ENCODE peak calls at places on chromosome 21, in seven cellular contexts. A is OCI-LY7, R is heart right ventricle, F is astrocyte of the spinal cord, Q is fibroblast of pulmonary artery, M is body of pancreas, K is AG10803. Y is an unnamed sample.

GRCh38 chr21:17688912-17689874 is 76.5 kb upstream of the BTG3 start:
- DNase-seq in A (peak), R (peak), F (peak), Q (peak), M (peak), K (no peak), Y (peak)

GRCh38 chr21:26011292-26011940 is 159.2 kb downstream of the APP start:
- DNase-seq in A (no peak), R (no peak), F (no peak), Q (no peak), M (no peak), K (no peak), Y (no peak)

GRCh38 chr21:45973475-45974072 is 8.0 kb upstream of the COL6A1 start:
- DNase-seq in A (no peak), R (peak), F (peak), Q (peak), M (peak), K (peak), Y (peak)

GRCh38 chr21:45987121-45987711 is 5.6 kb downstream of the COL6A1 start:
- DNase-seq in A (no peak), R (peak), F (no peak), Q (no peak), M (peak), K (no peak), Y (no peak)

GRCh38 chr21:18529253-18529652 is 125.7 kb upstream of the TMPRSS15 start:
- DNase-seq in A (no peak), R (no peak), F (peak), Q (peak), M (no peak), K (peak), Y (no peak)

GRCh38 chr21:40179167-40179566 is 311.9 kb downstream of the PCP4 start:
- DNase-seq in A (no peak), R (no peak), F (no peak), Q (no peak), M (peak), K (no peak), Y (no peak)

GRCh38 chr21:45919593-45919992 is 62.0 kb upstream of the COL6A1 start:
- DNase-seq in A (no peak), R (no peak), F (no peak), Q (no peak), M (no peak), K (no peak), Y (no peak)

GRCh38 chr21:38121888-38122705 is 134.7 kb upstream of the KCNJ15 start:
- DNase-seq in A (no peak), R (no peak), F (no peak), Q (no peak), M (no peak), K (peak), Y (no peak)

GRCh38 chr21:45381865-45382697 is 22.9 kb upstream of the COL18A1 start:
- DNase-seq in A (no peak), R (no peak), F (no peak), Q (no peak), M (no peak), K (no peak), Y (no peak)

GRCh38 chr21:30340714-30341573 is 3.5 kb upstream of the KRTAP27-1 start:
- DNase-seq in A (peak), R (no peak), F (peak), Q (peak), M (peak), K (peak), Y (peak)

GRCh38 chr21:38434913-38435533 is 63.3 kb downstream of the ERG start:
- DNase-seq in A (no peak), R (no peak), F (peak), Q (peak), M (no peak), K (peak), Y (no peak)

GRCh38 chr21:44445413-44445812 is 9.9 kb upstream of the LRRC3 start:
- DNase-seq in A (no peak), R (no peak), F (no peak), Q (no peak), M (no peak), K (no peak), Y (no peak)

GRCh38 chr21:45994086-45994661 is 12.6 kb downstream of the COL6A1 start:
- DNase-seq in A (no peak), R (peak), F (no peak), Q (no peak), M (peak), K (no peak), Y (peak)

GRCh38 chr21:45128613-45129226 is 54.3 kb downstream of the ADARB1 start:
- DNase-seq in A (peak), R (peak), F (peak), Q (peak), M (peak), K (peak), Y (peak)

GRCh38 chr21:17660862-17661261 is 48.2 kb upstream of the BTG3 start:
- DNase-seq in A (no peak), R (no peak), F (no peak), Q (no peak), M (peak), K (no peak), Y (no peak)

GRCh38 chr21:46003575-46004007 is 22.0 kb downstream of the COL6A1 start:
- DNase-seq in A (no peak), R (peak), F (no peak), Q (no peak), M (peak), K (no peak), Y (no peak)

GRCh38 chr21:46634427-46634826 is 1.0 kb upstream of the PRMT2 start:
- DNase-seq in A (no peak), R (no peak), F (no peak), Q (no peak), M (no peak), K (no peak), Y (peak)

GRCh38 chr21:45450741-45451740 is 46.1 kb downstream of the COL18A1 start:
- DNase-seq in A (no peak), R (peak), F (peak), Q (no peak), M (no peak), K (no peak), Y (no peak)

GRCh38 chr21:25512095-25513086 is 94.9 kb downstream of the MRPL39 start:
- DNase-seq in A (no peak), R (no peak), F (no peak), Q (no peak), M (no peak), K (no peak), Y (no peak)

GRCh38 chr21:36229181-36229580 is 72.6 kb downstream of the DOP1B start:
- DNase-seq in A (no peak), R (no peak), F (no peak), Q (no peak), M (no peak), K (no peak), Y (no peak)

GRCh38 chr21:46559291-46559983 is 45.4 kb downstream of the S100B start:
- DNase-seq in A (peak), R (no peak), F (no peak), Q (no peak), M (no peak), K (no peak), Y (peak)

GRCh38 chr21:40118527-40118926 is 251.3 kb downstream of the PCP4 start:
- DNase-seq in A (no peak), R (no peak), F (no peak), Q (no peak), M (no peak), K (no peak), Y (no peak)

GRCh38 chr21:25790122-25790951 is 55.6 kb downstream of the GABPA start:
- DNase-seq in A (peak), R (no peak), F (peak), Q (peak), M (no peak), K (peak), Y (no peak)

GRCh38 chr21:44024895-44025353 is 12.8 kb downstream of the TRAPPC10 start:
- DNase-seq in A (no peak), R (peak), F (peak), Q (peak), M (no peak), K (peak), Y (no peak)

GRCh38 chr21:37578471-37579126 is 212.0 kb downstream of the DYRK1A start:
- DNase-seq in A (no peak), R (no peak), F (no peak), Q (no peak), M (no peak), K (no peak), Y (no peak)

GRCh38 chr21:17436626-17437111 is 76.2 kb upstream of the CXADR start:
- DNase-seq in A (no peak), R (no peak), F (no peak), Q (peak), M (no peak), K (no peak), Y (no peak)

GRCh38 chr21:35259452-35259851 is 210.3 kb upstream of the RUNX1 start:
- DNase-seq in A (no peak), R (no peak), F (no peak), Q (no peak), M (no peak), K (no peak), Y (no peak)

GRCh38 chr21:43775795-43776430 is at the start of gene CSTB:
- DNase-seq in A (peak), R (peak), F (peak), Q (peak), M (peak), K (peak), Y (peak)

GRCh38 chr21:35206141-35207125 is 157.3 kb upstream of the RUNX1 start:
- DNase-seq in A (peak), R (no peak), F (no peak), Q (no peak), M (no peak), K (no peak), Y (no peak)

GRCh38 chr21:29196664-29197052 is 66.2 kb downstream of the MAP3K7CL start:
- DNase-seq in A (no peak), R (no peak), F (no peak), Q (no peak), M (no peak), K (no peak), Y (no peak)

GRCh38 chr21:34077888-34078287 is 4.5 kb downstream of the MRPS6 start:
- DNase-seq in A (no peak), R (no peak), F (no peak), Q (no peak), M (no peak), K (no peak), Y (no peak)
- H3K4me3 ChIP-seq in A (no peak), R (no peak), F (no peak), Q (no peak), M (no peak), K (no peak), Y (peak)

DNA sequence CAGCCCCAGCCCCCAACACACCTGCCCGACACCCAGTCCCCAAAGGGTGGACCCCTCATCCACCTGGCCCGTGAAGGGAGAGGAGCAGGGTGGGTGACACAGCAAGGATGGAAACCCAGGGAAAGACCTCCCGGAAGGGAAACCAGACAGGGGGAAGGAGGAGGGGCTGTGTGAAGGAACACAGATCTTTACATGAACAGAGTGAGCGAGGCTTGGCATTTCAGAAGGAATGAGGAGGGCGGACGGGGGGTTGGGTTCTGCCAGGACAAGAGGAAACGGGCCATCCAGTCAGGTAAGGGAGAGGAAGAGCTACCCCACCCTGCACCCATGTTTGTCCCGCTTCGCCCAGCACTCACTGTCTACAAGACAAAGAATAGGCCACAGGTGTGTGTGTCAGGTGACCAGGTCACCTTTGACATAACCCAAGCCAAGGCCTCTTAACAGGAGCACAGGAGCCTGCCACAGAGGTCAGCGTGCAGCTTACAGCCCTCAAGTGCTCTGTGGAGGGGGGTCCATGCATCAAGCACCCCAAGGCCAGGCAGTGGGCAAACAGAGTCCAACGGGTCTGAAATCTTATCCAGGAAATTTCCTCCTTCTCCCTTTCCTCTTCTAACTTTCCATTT is 18.0 kb upstream of the PRDM15 start:
- DNase-seq in A (no peak), R (no peak), F (no peak), Q (no peak), M (no peak), K (no peak), Y (no peak)
- H3K4me3 ChIP-seq in A (no peak), R (no peak), F (no peak), Q (no peak), M (no peak), K (no peak), Y (no peak)

GRCh38 chr21:16071761-16072160 is 342.0 kb downstream of the USP25 start:
- DNase-seq in A (no peak), R (no peak), F (no peak), Q (no peak), M (no peak), K (no peak), Y (no peak)

GRCh38 chr21:16072176-16072575 is 342.4 kb downstream of the USP25 start:
- DNase-seq in A (no peak), R (no peak), F (no peak), Q (no peak), M (no peak), K (no peak), Y (no peak)

GRCh38 chr21:16069713-16070112 is 339.9 kb downstream of the USP25 start:
- DNase-seq in A (no peak), R (no peak), F (no peak), Q (no peak), M (no peak), K (peak), Y (no peak)

GRCh38 chr21:16071082-16071481 is 341.3 kb downstream of the USP25 start:
- DNase-seq in A (no peak), R (no peak), F (peak), Q (peak), M (no peak), K (peak), Y (no peak)

DNA sequence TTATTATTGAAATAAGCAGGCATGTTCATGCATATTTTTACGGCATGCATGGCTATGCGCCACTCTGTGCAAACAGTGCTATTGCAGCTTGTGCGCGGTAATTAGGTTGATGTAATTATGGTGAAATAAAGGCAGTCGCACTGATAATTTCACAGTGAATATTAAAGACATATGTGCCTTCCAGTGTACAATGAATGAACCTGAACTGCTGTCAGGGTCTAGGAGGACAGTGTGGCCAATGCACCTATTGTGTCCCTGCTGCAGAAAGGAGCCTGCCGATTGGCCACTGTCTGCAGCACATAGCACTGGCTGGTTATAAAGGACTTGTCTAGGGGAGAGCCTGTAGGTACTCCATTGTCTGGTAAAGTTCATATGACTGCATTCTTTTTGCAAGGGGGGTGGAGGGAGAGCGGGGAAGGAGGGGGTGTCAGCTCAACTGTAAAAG is 340.4 kb downstream of the USP25 start:
- DNase-seq in A (no peak), R (no peak), F (peak), Q (no peak), M (no peak), K (peak), Y (no peak)
- H3K4me3 ChIP-seq in A (no peak), R (no peak), F (peak), Q (no peak), M (no peak), K (peak), Y (no peak)

GRCh38 chr21:14690886-14691285 is 144.8 kb upstream of the SAMSN1 start:
- DNase-seq in A (no peak), R (no peak), F (no peak), Q (peak), M (no peak), K (no peak), Y (no peak)
- H3K4me3 ChIP-seq in A (no peak), R (no peak), F (no peak), Q (no peak), M (no peak), K (no peak), Y (peak)

DNA sequence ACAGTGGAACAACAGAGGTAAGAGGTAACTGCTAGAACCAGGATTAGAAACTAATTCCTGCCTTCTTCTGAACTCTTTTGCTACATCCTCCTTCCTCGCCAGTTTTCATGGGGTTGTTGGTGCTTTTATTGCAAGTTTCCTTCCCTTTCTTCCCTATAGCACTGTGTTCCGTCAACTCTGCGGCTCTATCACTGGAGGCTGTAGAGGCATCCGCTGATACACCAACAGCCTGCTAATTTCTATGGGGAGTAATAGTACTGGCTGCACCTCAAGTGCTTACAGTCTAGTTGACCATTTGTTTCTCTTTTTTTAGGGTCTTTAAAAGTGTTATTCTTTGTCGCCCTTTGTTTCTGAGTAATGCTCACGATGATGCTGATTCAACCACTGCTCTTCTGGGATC is 781 bp downstream of the MIS18A start:
- DNase-seq in A (peak), R (no peak), F (no peak), Q (no peak), M (no peak), K (no peak), Y (peak)
- H3K4me3 ChIP-seq in A (peak), R (peak), F (peak), Q (peak), M (no peak), K (peak), Y (peak)

DNA sequence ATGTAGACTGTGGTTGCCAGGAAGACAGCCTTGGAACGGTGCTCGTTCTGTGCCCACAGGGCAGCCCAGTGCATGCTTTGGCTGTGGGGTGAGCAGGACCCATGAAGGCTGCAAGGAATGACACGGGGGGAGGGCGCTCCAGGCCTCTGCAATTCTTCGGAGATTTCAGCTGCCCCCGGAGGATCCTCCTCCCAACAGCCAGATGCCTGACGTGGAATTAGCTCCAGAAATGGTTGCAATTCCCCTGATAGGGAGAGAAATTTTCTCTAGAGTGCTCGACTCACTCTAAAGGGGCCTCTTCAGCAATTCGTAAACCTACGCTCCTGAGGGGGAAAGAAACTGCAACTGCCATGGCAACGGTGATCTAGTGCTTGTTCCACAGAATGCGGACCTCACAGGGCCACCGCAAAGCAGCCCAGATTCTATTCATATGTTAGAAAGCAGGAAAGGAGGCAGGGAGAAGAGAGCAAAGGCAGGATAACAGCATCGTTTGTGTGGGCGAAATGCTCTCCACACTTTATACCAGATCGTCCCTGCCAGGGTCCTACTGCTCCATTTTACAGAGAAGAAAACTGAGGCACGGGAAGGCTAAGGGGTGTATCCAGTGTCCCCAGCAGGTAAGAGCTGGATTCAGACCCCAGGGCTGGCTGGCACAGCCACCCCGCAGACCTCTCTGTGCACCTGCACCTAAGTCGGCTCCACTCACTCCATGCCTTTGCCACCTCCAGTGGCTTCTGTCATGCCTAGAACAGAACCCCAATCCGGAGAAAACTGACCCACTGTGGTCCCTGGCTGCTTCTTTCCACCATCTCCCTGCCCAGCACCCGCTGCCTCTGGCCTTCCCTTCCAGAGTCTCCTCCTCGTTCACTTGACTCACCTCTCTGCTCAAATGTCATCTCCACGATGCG is 11.9 kb upstream of the PDE9A start:
- DNase-seq in A (no peak), R (no peak), F (no peak), Q (no peak), M (no peak), K (no peak), Y (no peak)
- H3K4me3 ChIP-seq in A (no peak), R (peak), F (no peak), Q (no peak), M (no peak), K (no peak), Y (no peak)